ENCODE peak calls at places on chromosomes 2 and 18, in five cellular contexts. S, I, A, Y and G are unnamed samples.

GRCh38 chr2:38380397-38381130 is 3.5 kb upstream of the ATL2 start:
- DNase-seq in A (no peak), Y (no peak), I (no peak), S (no peak), G (no peak)

GRCh38 chr18:10660485-10660884 is 134.7 kb downstream of the NAPG start:
- DNase-seq in I (peak), S (no peak), A (no peak), Y (peak), G (no peak)

GRCh38 chr2:231680992-231681852 is 27.1 kb upstream of the PTMA start:
- DNase-seq in S (no peak), Y (peak), A (no peak), I (peak), G (no peak)

GRCh38 chr2:48890732-48891131 is 135.2 kb upstream of the LHCGR start:
- DNase-seq in Y (no peak), I (no peak), S (no peak), A (no peak), G (no peak)

GRCh38 chr2:186327251-186327868 is 158.7 kb upstream of the ZC3H15 start:
- DNase-seq in S (no peak), A (no peak), Y (no peak), I (no peak), G (no peak)

GRCh38 chr2:178298785-178299212 is 104.5 kb downstream of the OSBPL6 start:
- DNase-seq in S (peak), A (peak), Y (peak), I (peak), G (no peak)

GRCh38 chr2:42100696-42101585 is 53.1 kb downstream of the PKDCC start:
- DNase-seq in I (peak), A (no peak), S (no peak), Y (peak), G (no peak)

GRCh38 chr2:204265701-204266310 is 279.5 kb upstream of the PARD3B start:
- DNase-seq in S (no peak), Y (no peak), A (no peak), I (no peak), G (no peak)

GRCh38 chr2:239803102-239803763 is 221.9 kb downstream of the NDUFA10 start:
- DNase-seq in I (no peak), Y (no peak), S (no peak), A (no peak), G (no peak)

GRCh38 chr2:174161490-174161889 is 86.8 kb downstream of the OLA1 start:
- DNase-seq in A (no peak), I (no peak), Y (no peak), S (no peak), G (no peak)

GRCh38 chr18:75809392-75809791 is 381.9 kb upstream of the SMIM21 start:
- DNase-seq in Y (no peak), I (no peak), A (no peak), S (no peak), G (no peak)

GRCh38 chr2:217900010-217900779 is 102.6 kb downstream of the TNS1 start:
- DNase-seq in A (no peak), Y (no peak), I (no peak), S (no peak), G (no peak)

GRCh38 chr18:69649678-69650077 is 249.0 kb downstream of the DOK6 start:
- DNase-seq in S (no peak), Y (no peak), A (no peak), I (no peak), G (no peak)

GRCh38 chr2:151028691-151029176 is 232.9 kb downstream of the RBM43 start:
- DNase-seq in Y (no peak), A (no peak), S (no peak), I (no peak), G (no peak)

GRCh38 chr2:207227062-207227748 is 61.5 kb upstream of the KLF7 start:
- DNase-seq in A (no peak), I (peak), S (no peak), Y (peak), G (no peak)

GRCh38 chr2:17579605-17580318 is 39.3 kb downstream of the VSNL1 start:
- DNase-seq in I (no peak), S (peak), Y (no peak), A (no peak), G (no peak)

GRCh38 chr2:207848545-207848928 is 78.8 kb upstream of the FZD5 start:
- DNase-seq in I (no peak), A (no peak), S (no peak), Y (no peak), G (no peak)

GRCh38 chr18:2395427-2396161 is 175.7 kb downstream of the METTL4 start:
- DNase-seq in S (no peak), I (no peak), Y (no peak), A (no peak), G (no peak)

GRCh38 chr2:241432824-241433448 is 75.4 kb downstream of the STK25 start:
- DNase-seq in S (no peak), A (no peak), Y (no peak), I (no peak), G (no peak)

GRCh38 chr2:71547616-71548285 is 94.4 kb downstream of the DYSF start:
- DNase-seq in I (no peak), Y (no peak), S (no peak), A (no peak), G (no peak)

GRCh38 chr2:63698825-63699548 is 110.2 kb downstream of the MDH1 start:
- DNase-seq in I (peak), Y (peak), S (peak), A (peak), G (peak)

GRCh38 chr2:99635710-99636431 is 146.1 kb upstream of the REV1 start:
- DNase-seq in S (no peak), I (peak), A (no peak), Y (peak), G (no peak)

GRCh38 chr18:3747176-3747973 is 297.4 kb downstream of the TGIF1 start:
- DNase-seq in A (peak), Y (peak), S (no peak), I (peak), G (no peak)

GRCh38 chr2:230693411-230693810 is 19.2 kb upstream of the CAB39 start:
- DNase-seq in S (no peak), A (no peak), Y (no peak), I (no peak), G (no peak)

GRCh38 chr2:45681675-45682074 is 30.2 kb downstream of the PRKCE start:
- DNase-seq in A (peak), S (peak), I (peak), Y (peak), G (no peak)

GRCh38 chr2:127660291-127660578 is 14.3 kb downstream of the GPR17 start:
- DNase-seq in I (no peak), A (no peak), Y (no peak), S (no peak), G (no peak)

GRCh38 chr18:60191926-60192325 is 180.6 kb downstream of the MC4R start:
- DNase-seq in S (no peak), A (no peak), I (no peak), Y (no peak), G (no peak)

GRCh38 chr2:226495466-226496161 is 304.0 kb downstream of the IRS1 start:
- DNase-seq in S (no peak), Y (no peak), A (no peak), I (no peak), G (no peak)

GRCh38 chr2:96772903-96773675 is 12.4 kb downstream of the CNNM4 start:
- DNase-seq in S (no peak), A (no peak), Y (no peak), I (no peak), G (no peak)

GRCh38 chr2:164015328-164016123 is 279.7 kb upstream of the FIGN start:
- DNase-seq in Y (peak), I (no peak), S (no peak), A (no peak), G (no peak)

GRCh38 chr18:8706545-8706980 is 1.2 kb downstream of the MTCL1 start:
- DNase-seq in Y (no peak), A (no peak), I (no peak), S (no peak), G (no peak)

GRCh38 chr18:8706981-8707940 is 1.9 kb downstream of the MTCL1 start:
- DNase-seq in A (peak), I (peak), Y (peak), S (no peak), G (no peak)

GRCh38 chr18:8708670-8709069 is 3.3 kb downstream of the MTCL1 start:
- DNase-seq in Y (no peak), S (no peak), A (no peak), I (no peak), G (no peak)

GRCh38 chr18:8709248-8710059 is 4.1 kb downstream of the MTCL1 start:
- DNase-seq in I (no peak), A (no peak), S (no peak), Y (peak), G (no peak)

GRCh38 chr18:8707946-8708345 is 2.6 kb downstream of the MTCL1 start:
- DNase-seq in A (no peak), I (no peak), S (no peak), Y (no peak), G (no peak)
- H3K4me3 ChIP-seq in A (peak), I (peak), S (no peak), Y (peak), G (peak)

GRCh38 chr2:468631-469310 is 180.9 kb upstream of the ALKAL2 start:
- DNase-seq in Y (peak), I (no peak), A (no peak), S (no peak), G (no peak)
- TF ChIP-seq EZH2 in Y (no peak), I (no peak), A (no peak), S (no peak), G (no peak)

GRCh38 chr2:172672999-172673726 is 62.5 kb upstream of the RAPGEF4 start:
- DNase-seq in S (no peak), I (peak), A (peak), Y (no peak), G (peak)
- H2AFZ ChIP-seq in S (no peak), I (no peak), A (peak), Y (no peak), G (no peak)

DNA sequence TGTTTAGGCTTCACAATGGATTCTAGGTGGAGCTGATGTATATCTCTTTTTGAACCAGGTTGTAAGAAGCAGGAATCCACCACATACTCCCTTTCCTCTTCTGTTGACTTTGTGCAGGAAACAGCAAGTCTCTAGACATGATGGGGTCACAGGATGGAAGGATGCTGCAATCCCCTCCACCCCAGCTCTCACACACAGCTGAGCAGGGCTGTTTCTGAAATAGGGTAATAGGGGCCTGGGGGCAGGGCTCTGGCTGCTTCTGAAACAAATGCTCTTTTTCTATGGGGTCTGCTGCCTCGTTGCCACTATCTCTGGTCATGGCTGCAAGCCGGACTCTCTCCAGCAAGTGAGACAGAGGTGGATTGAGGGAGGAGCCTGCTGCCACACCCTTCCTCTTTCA is 148.9 kb downstream of the SOX11 start:
- DNase-seq in I (no peak), Y (no peak), S (no peak), A (no peak), G (no peak)
- H3K4me3 ChIP-seq in I (no peak), Y (no peak), S (no peak), A (no peak), G (no peak)

DNA sequence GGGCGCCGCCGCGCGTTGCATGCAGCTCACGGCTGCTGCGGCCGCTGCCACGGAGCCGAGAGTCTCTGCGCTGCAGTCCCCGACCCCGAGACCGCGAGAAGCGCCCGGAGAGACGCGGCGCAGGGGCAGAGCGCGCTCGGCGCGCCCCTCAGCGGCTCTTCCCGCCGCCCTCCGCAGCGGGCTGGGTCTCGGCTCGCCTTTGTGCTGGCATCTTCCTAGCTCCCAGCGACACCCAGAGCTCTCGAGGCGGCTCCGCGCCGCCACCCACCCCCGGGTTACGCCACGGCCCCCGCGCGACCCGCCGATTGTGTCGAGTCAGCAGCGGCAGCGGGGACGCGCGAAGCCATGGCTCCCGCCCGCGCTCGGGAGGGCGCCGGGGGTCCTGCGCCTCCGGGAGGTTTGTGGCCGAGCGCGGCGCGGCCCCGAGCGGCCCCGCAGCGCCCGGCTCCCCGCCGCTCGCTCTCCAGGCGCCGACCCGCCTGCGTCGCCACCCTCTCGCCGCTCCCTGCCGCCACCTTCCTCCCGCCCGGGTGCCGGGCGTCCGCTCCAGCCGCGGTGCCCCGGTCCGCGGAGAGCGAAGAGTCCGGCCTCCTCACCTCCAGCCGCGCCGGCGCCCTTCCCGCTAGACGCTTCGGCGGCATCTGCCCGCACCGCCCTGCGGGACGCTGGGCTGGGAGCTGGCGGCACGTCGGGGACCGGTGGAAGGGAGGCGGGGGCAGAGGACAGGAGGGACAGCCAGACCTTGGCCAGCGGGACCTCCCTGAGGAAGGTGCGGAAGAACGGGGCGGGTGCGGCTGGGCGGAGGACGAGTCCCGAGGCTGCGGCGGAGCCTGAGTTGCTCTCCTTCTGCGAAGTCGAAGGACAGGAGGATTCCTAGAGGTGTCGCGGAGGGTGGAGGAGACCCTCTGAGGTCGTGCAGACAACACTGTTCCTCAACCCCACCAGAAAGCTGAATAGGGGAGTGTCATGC is 46.3 kb upstream of the CCDC150 start:
- DNase-seq in S (no peak), Y (peak), I (peak), A (peak), G (no peak)
- TF ChIP-seq EZH2 in S (no peak), Y (no peak), I (no peak), A (peak), G (peak)

GRCh38 chr2:1238571-1239138 is 174.6 kb upstream of the TPO start:
- DNase-seq in I (no peak), Y (no peak), S (no peak), A (no peak), G (no peak)
- H2AFZ ChIP-seq in I (no peak), Y (no peak), S (no peak), A (no peak), G (no peak)

GRCh38 chr18:12254820-12255511 is 805 bp downstream of the CIDEA start:
- DNase-seq in Y (no peak), A (no peak), I (no peak), S (no peak), G (no peak)
- H3K4me3 ChIP-seq in Y (peak), A (no peak), I (no peak), S (no peak), G (peak)

DNA sequence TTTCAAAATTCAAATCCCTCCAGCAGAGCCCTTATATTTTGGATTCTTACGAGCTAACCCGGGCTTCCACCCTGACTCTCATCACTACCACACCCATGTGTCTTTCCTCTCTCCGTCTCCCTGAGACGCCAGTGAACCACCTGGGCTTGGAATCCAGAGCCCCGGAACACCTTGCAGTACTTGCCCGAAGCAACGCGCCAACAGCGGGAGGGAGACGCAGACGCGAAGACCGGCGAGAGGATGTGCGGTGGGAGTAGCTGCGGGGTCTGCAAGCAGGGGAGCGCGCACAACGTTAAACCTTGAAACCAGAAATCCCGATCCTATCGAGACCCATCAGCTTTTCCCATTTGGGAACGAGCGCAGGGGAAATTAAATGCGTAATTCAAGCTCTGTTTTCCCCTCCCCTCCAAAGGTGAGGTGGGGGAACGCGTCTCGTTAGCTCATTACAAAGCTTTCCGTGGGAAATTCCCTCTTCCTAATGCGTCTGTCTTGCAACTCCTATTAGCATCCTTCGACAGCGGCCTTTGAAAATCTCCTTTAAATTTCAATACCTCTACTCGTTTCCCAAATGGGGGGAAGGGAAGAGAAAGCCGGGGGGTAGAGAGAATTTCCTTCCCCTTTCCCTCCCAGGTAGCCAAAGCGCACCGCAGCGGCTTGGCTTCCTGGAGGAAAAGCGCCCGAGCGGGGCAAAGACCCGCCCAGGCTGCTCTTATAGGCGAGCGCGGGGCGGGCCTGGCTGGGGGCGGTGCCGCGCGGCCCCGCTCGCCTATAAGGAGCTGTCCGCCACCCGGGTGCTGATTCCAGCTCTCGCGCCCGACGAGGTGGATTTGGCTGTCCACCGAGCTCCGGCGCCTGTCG is at the start of gene CNTNAP5:
- DNase-seq in Y (peak), S (no peak), A (peak), I (peak), G (no peak)
- TF ChIP-seq EZH2 in Y (no peak), S (no peak), A (no peak), I (no peak), G (no peak)

GRCh38 chr2:12451726-12452125 is 265.0 kb upstream of the TRIB2 start:
- DNase-seq in I (no peak), A (no peak), Y (no peak), S (no peak), G (no peak)
- H2AFZ ChIP-seq in I (no peak), A (no peak), Y (no peak), S (no peak), G (no peak)